ENCODE peak calls at places on chromosome 10, in four cellular contexts. R is pancreas, X is A549, M is thoracic aorta. Q is an unnamed sample.

GRCh38 chr10:60170250-60170649 is 219.4 kb downstream of the ANK3 start:
- DNase-seq in M (no peak), R (no peak), X (no peak), Q (no peak)

GRCh38 chr10:106078796-106079576 is 1085.5 kb downstream of the SORCS1 start:
- DNase-seq in M (no peak), R (no peak), X (no peak), Q (no peak)

GRCh38 chr10:114943000-114943399 is 5.0 kb downstream of the TRUB1 start:
- DNase-seq in R (no peak), M (no peak), X (no peak), Q (no peak)

GRCh38 chr10:72847681-72848080 is 45.9 kb upstream of the OIT3 start:
- DNase-seq in R (no peak), M (no peak), X (no peak), Q (no peak)

GRCh38 chr10:31999261-31999660 is 57.0 kb downstream of the KIF5B start:
- DNase-seq in X (no peak), M (no peak), R (no peak), Q (no peak)

GRCh38 chr10:61316866-61317265 is 136.3 kb downstream of the TMEM26 start:
- DNase-seq in X (no peak), M (no peak), R (no peak), Q (no peak)

GRCh38 chr10:70191161-70191770 is 21.0 kb upstream of the SAR1A start:
- DNase-seq in X (no peak), M (no peak), R (no peak), Q (no peak)

GRCh38 chr10:122181055-122181732 is 89.9 kb upstream of the BTBD16 start:
- DNase-seq in M (no peak), X (no peak), R (no peak), Q (no peak)

GRCh38 chr10:22601618-22602017 is 112.8 kb downstream of the PIP4K2A start:
- DNase-seq in R (no peak), X (no peak), M (no peak), Q (no peak)
- H3K27ac ChIP-seq in R (no peak), X (no peak), M (no peak), Q (no peak)

DNA sequence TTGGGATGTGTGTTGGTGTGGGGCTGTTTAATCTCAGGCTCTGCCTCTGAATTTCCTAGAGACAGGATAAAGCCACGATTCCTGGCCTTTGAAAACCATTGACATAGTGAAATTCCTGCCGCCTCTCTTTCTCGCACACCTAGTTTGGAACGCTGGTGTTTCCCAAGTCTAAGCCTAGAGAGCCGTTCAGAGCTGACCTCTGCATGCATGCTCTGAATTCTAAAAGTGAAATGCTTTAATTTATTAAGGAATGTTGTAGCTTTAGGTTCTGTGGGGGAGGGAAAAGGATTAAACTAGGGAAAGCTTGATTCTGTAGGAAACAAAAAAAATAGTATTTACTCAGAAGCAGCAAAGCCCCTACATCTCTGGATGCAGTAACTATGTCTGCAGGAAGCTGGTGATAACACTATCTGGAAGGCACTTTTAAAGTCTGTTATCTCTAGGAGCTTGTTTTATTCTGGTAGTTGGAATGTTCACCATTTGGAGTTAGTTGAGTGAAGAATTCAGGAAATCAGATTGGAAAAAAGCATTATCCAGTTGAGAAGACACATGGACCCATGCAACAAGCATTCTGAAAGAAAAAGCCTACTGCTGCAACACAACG is 27.3 kb downstream of the PFKP start:
- DNase-seq in X (no peak), M (no peak), R (no peak), Q (no peak)
- H3K27ac ChIP-seq in X (peak), M (peak), R (no peak), Q (peak)

GRCh38 chr10:71765176-71765906 is 8.0 kb downstream of the VSIR start:
- DNase-seq in R (no peak), X (no peak), M (no peak), Q (no peak)
- H3K27ac ChIP-seq in R (no peak), X (peak), M (peak), Q (peak)

DNA sequence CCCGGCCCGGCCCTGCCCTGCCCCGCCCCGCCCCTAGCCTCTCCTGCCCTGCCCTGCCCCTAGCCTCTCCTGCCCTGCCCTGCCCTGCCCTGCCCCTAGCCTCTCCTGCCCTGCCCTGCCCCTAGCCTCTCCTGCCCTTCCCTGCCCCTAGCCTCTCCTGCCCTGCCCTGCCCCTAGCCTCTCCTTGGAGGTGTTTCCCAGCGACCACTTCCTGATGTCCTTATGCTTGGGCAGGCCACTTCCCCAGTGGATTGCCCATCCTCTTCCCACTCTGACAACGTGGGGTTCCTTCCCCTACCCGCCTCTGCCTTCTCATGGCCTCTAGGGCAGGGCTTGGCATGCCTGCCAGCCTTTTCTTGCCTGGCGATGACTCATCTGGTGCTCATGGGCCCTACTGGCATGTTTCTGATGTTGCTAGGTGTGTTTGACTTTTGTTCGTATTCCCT is 21.2 kb downstream of the PRXL2A start:
- DNase-seq in R (no peak), X (peak), M (no peak), Q (no peak)
- H3K27ac ChIP-seq in R (no peak), X (peak), M (no peak), Q (no peak)

GRCh38 chr10:62386401-62387320 is 12.5 kb downstream of the ZNF365 start:
- DNase-seq in R (no peak), M (no peak), X (no peak), Q (no peak)
- H3K27ac ChIP-seq in R (no peak), M (no peak), X (no peak), Q (no peak)

Q was measured in ascending aorta.